ENCODE peak calls at places on chromosomes 7 and 10, in six cellular contexts. Z is neuronal stem cell, N is IMR-90, F is H1, H is mesendoderm, V is mesenchymal stem cell. K is an unnamed sample.

GRCh38 chr10:5292196-5292735 is 72.5 kb upstream of the UCN3 start:
- DNase-seq in Z (no peak), N (no peak), F (no peak), H (no peak), V (no peak), K (no peak)

GRCh38 chr10:33117816-33118215 is 159.8 kb upstream of the ITGB1 start:
- DNase-seq in Z (no peak), N (no peak), F (no peak), H (no peak), V (no peak), K (no peak)

GRCh38 chr10:122126763-122127659 is 138.0 kb downstream of the TACC2 start:
- DNase-seq in Z (no peak), N (peak; percentile 97), F (no peak), H (peak; percentile 75), V (peak; percentile 96), K (peak; percentile 46)

GRCh38 chr7:19772858-19773337 is 519 bp downstream of the TMEM196 start:
- DNase-seq in Z (peak; percentile 57), N (peak; percentile 5), F (peak; percentile 83), H (peak; percentile 85), V (peak; percentile 37), K (peak; percentile 78)

GRCh38 chr10:96585726-96586418 is 940 bp downstream of the TM9SF3 start:
- DNase-seq in Z (no peak), N (peak; percentile 7), F (no peak), H (no peak), V (peak; percentile 33), K (no peak)

GRCh38 chr7:151425670-151426075 is 14.3 kb downstream of the CRYGN start:
- DNase-seq in Z (no peak), N (peak; percentile 91), F (no peak), H (no peak), V (peak; percentile 90), K (no peak)

GRCh38 chr7:37382546-37383088 is 66.0 kb downstream of the ELMO1 start:
- DNase-seq in Z (no peak), N (no peak), F (no peak), H (peak; percentile 94), V (no peak), K (no peak)

GRCh38 chr7:158469396-158470051 is 118.1 kb downstream of the PTPRN2 start:
- DNase-seq in Z (no peak), N (no peak), F (no peak), H (no peak), V (no peak), K (no peak)

GRCh38 chr7:16926283-16926682 is 44.5 kb upstream of the AGR3 start:
- DNase-seq in Z (no peak), N (peak; percentile 54), F (no peak), H (peak; percentile 39), V (peak; percentile 57), K (no peak)

GRCh38 chr10:68052463-68052862 is 22.6 kb downstream of the HERC4 start:
- DNase-seq in Z (no peak), N (peak; percentile 29), F (no peak), H (no peak), V (peak; percentile 24), K (no peak)

GRCh38 chr7:51351661-51352060 is 35.1 kb upstream of the COBL start:
- DNase-seq in Z (no peak), N (no peak), F (no peak), H (no peak), V (peak; percentile 32), K (no peak)

GRCh38 chr10:126932516-126932915 is 27.3 kb downstream of the DOCK1 start:
- DNase-seq in Z (no peak), N (no peak), F (no peak), H (no peak), V (no peak), K (no peak)

GRCh38 chr10:84076540-84077195 is 62.6 kb upstream of the GHITM start:
- DNase-seq in Z (no peak), N (peak; percentile 18), F (no peak), H (peak; percentile 87), V (peak; percentile 72), K (peak; percentile 62)

GRCh38 chr10:129963076-129963830 is 821 bp downstream of the EBF3 start:
- DNase-seq in Z (peak; percentile 57), N (peak; percentile 40), F (peak; percentile 65), H (peak; percentile 86), V (peak; percentile 72), K (peak; percentile 66)

GRCh38 chr7:86116-86515 is 106.3 kb upstream of the FAM20C start:
- DNase-seq in Z (no peak), N (no peak), F (no peak), H (no peak), V (no peak), K (no peak)

GRCh38 chr10:93464826-93465388 is 17.2 kb downstream of the MYOF start:
- DNase-seq in Z (no peak), N (no peak), F (no peak), H (no peak), V (peak; percentile 72), K (no peak)

GRCh38 chr10:4519691-4520402 is 306.2 kb upstream of the AKR1E2 start:
- DNase-seq in Z (no peak), N (peak; percentile 72), F (no peak), H (no peak), V (peak; percentile 65), K (no peak)

GRCh38 chr10:27997865-27998177 is 1.1 kb downstream of the ODAD2 start:
- DNase-seq in Z (no peak), N (no peak), F (no peak), H (peak; percentile 60), V (no peak), K (no peak)

GRCh38 chr10:15879663-15880062 is 19.4 kb upstream of the MINDY3 start:
- DNase-seq in Z (no peak), N (no peak), F (no peak), H (peak; percentile 51), V (no peak), K (no peak)

GRCh38 chr7:73725703-73726466 is 6.4 kb upstream of the STX1A start:
- DNase-seq in Z (peak; percentile 86), N (peak; percentile 53), F (peak; percentile 100), H (peak; percentile 80), V (peak; percentile 67), K (peak; percentile 93)

GRCh38 chr10:66176772-66177171 is 749.1 kb upstream of the LRRTM3 start:
- DNase-seq in Z (no peak), N (peak; percentile 31), F (no peak), H (no peak), V (peak; percentile 63), K (no peak)

GRCh38 chr7:116776610-116777289 is 85.6 kb upstream of the CAPZA2 start:
- DNase-seq in Z (no peak), N (peak; percentile 85), F (no peak), H (no peak), V (peak; percentile 33), K (no peak)

GRCh38 chr10:122208616-122209430 is 62.3 kb upstream of the BTBD16 start:
- DNase-seq in Z (no peak), N (no peak), F (no peak), H (no peak), V (no peak), K (no peak)

GRCh38 chr7:25994433-25994988 is 157.5 kb upstream of the NFE2L3 start:
- DNase-seq in Z (no peak), N (no peak), F (no peak), H (no peak), V (no peak), K (no peak)

GRCh38 chr7:50303082-50303893 is 1.2 kb upstream of the IKZF1 start:
- DNase-seq in Z (no peak), N (no peak), F (peak; percentile 63), H (peak; percentile 37), V (no peak), K (peak; percentile 60)

GRCh38 chr7:105878746-105879605 is 2.6 kb upstream of the ATXN7L1 start:
- DNase-seq in Z (no peak), N (no peak), F (no peak), H (no peak), V (no peak), K (no peak)
- H3K23ac ChIP-seq in Z (no peak overlapping the region), N (peak overlapping the region; percentile 31), F (no peak overlapping the region), H (no peak overlapping the region), V (no peak overlapping the region), K (no peak overlapping the region)

GRCh38 chr7:134729895-134730294 is 49.5 kb upstream of the CALD1 start:
- DNase-seq in Z (no peak), N (peak; percentile 29), F (no peak), H (no peak), V (peak; percentile 66), K (no peak)

GRCh38 chr7:134727711-134728110 is 51.7 kb upstream of the CALD1 start:
- DNase-seq in Z (no peak), N (peak; percentile 53), F (no peak), H (no peak), V (no peak), K (no peak)

GRCh38 chr7:134723904-134724303 is 55.5 kb upstream of the CALD1 start:
- DNase-seq in Z (no peak), N (no peak), F (no peak), H (no peak), V (no peak), K (no peak)

GRCh38 chr7:134724606-134725005 is 54.8 kb upstream of the CALD1 start:
- DNase-seq in Z (no peak), N (peak; percentile 54), F (peak; percentile 64), H (peak; percentile 85), V (peak; percentile 57), K (peak; percentile 66)

GRCh38 chr7:134726581-134726980 is 52.9 kb upstream of the CALD1 start:
- DNase-seq in Z (no peak), N (peak; percentile 48), F (no peak), H (no peak), V (no peak), K (no peak)
- H3K23ac ChIP-seq in Z (no peak overlapping the region), N (peak overlapping the region; percentile 78), F (no peak overlapping the region), H (no peak overlapping the region), V (no peak overlapping the region), K (no peak overlapping the region)

GRCh38 chr10:7855205-7855604 is 36.9 kb downstream of the TAF3 start:
- DNase-seq in Z (peak; percentile 41), N (no peak), F (no peak), H (peak; percentile 88), V (no peak), K (peak; percentile 41)

GRCh38 chr10:7853892-7854289 is 35.6 kb downstream of the TAF3 start:
- DNase-seq in Z (no peak), N (no peak), F (no peak), H (no peak), V (no peak), K (no peak)

GRCh38 chr10:7856685-7857084 is 38.4 kb downstream of the TAF3 start:
- DNase-seq in Z (no peak), N (peak; percentile 4), F (no peak), H (no peak), V (no peak), K (no peak)

GRCh38 chr10:7853226-7853891 is 35.1 kb downstream of the TAF3 start:
- DNase-seq in Z (no peak), N (no peak), F (no peak), H (no peak), V (no peak), K (no peak)

DNA sequence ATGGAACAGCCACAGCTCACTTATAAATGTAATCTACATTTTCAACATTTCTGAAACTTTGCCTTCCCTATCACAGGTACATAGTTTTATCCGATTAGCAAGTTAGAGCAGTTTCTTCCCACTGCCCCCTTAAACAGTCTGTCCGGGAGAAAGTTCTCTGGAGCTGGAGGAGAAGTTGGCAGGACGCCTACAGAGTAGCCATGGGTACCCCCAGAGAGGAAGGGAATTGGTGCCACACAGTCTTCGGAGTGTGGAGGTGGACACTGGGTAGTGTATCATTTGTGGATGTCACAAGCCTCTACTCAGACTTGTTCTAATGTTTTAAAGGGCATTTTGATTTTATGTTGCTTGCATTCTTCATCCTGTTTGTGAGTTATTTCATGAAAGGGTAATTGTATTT is 39.0 kb downstream of the TAF3 start:
- DNase-seq in Z (no peak), N (no peak), F (no peak), H (no peak), V (no peak), K (no peak)
- H3K23ac ChIP-seq in Z (no peak overlapping the region), N (peak overlapping the region; percentile 45), F (no peak overlapping the region), H (no peak overlapping the region), V (no peak overlapping the region), K (no peak overlapping the region)

GRCh38 chr7:155381852-155382801 is 75.8 kb upstream of the EN2 start:
- DNase-seq in Z (no peak), N (no peak), F (peak; percentile 56), H (no peak), V (no peak), K (no peak)
- H3K23ac ChIP-seq in Z (peak overlapping the region; percentile 100), N (no peak overlapping the region), F (no peak overlapping the region), H (peak overlapping the region; percentile 98), V (peak overlapping the region; percentile 6), K (no peak overlapping the region)

K was measured in H9.